ENCODE peak calls at places on chromosomes 7 and 10, in four cellular contexts. One of them, this sample, is unnamed.
A peak's percentile ranks its signal among the peaks of the same experiment; 100 is the strongest.

GRCh38 chr10:78288716-78289115 is 255.1 kb downstream of the RPS24 start:
- DNase-seq in Caki2: no peak
- DNase-seq in ecto neural progenitor cell: no peak
- DNase-seq in neural crest cell: no peak
- DNase-seq in this sample: no peak

GRCh38 chr7:106022193-106022821 is 59.2 kb downstream of the CDHR3 start:
- DNase-seq in Caki2: no peak
- DNase-seq in ecto neural progenitor cell: no peak
- DNase-seq in neural crest cell: no peak
- DNase-seq in this sample: no peak

GRCh38 chr10:58086144-58086762 is 181.4 kb downstream of the IPMK start:
- DNase-seq in Caki2: no peak
- DNase-seq in ecto neural progenitor cell: no peak
- DNase-seq in neural crest cell: no peak
- DNase-seq in this sample: no peak

GRCh38 chr7:1025747-1026581 is 18.4 kb upstream of the GPR146 start:
- DNase-seq in Caki2: no peak
- DNase-seq in ecto neural progenitor cell: no peak
- DNase-seq in neural crest cell: no peak
- DNase-seq in this sample: no peak

GRCh38 chr7:136741941-136742340 is 126.5 kb upstream of the CHRM2 start:
- DNase-seq in Caki2: no peak
- DNase-seq in ecto neural progenitor cell: no peak
- DNase-seq in neural crest cell: no peak
- DNase-seq in this sample: no peak

GRCh38 chr7:27901028-27901760 is 161.2 kb downstream of the TAX1BP1 start:
- DNase-seq in Caki2: no peak
- DNase-seq in ecto neural progenitor cell: no peak
- DNase-seq in neural crest cell: no peak
- DNase-seq in this sample: no peak

GRCh38 chr10:45386657-45387056 is 12.6 kb downstream of the ALOX5 start:
- DNase-seq in Caki2: no peak
- DNase-seq in ecto neural progenitor cell: no peak
- DNase-seq in neural crest cell: no peak
- DNase-seq in this sample: no peak

GRCh38 chr10:30581779-30582380 is 47.7 kb downstream of the LYZL2 start:
- DNase-seq in Caki2: peak; percentile 29
- DNase-seq in ecto neural progenitor cell: no peak
- DNase-seq in neural crest cell: peak; percentile 35
- DNase-seq in this sample: peak; percentile 39

GRCh38 chr7:79298145-79298760 is 155.2 kb downstream of the MAGI2 start:
- DNase-seq in Caki2: no peak
- DNase-seq in ecto neural progenitor cell: no peak
- DNase-seq in neural crest cell: peak; percentile 28
- DNase-seq in this sample: peak; percentile 22

GRCh38 chr10:85402541-85402940 is 964.1 kb downstream of the GRID1 start:
- DNase-seq in Caki2: no peak
- DNase-seq in ecto neural progenitor cell: no peak
- DNase-seq in neural crest cell: no peak
- DNase-seq in this sample: no peak

GRCh38 chr7:64636386-64636785 is 29.5 kb upstream of the ZNF107 start:
- DNase-seq in Caki2: no peak
- DNase-seq in ecto neural progenitor cell: no peak
- DNase-seq in neural crest cell: no peak
- DNase-seq in this sample: no peak

GRCh38 chr7:82745117-82745516 is 301.5 kb upstream of the CACNA2D1 start:
- DNase-seq in Caki2: no peak
- DNase-seq in ecto neural progenitor cell: no peak
- DNase-seq in neural crest cell: no peak
- DNase-seq in this sample: peak; percentile 8

GRCh38 chr7:101945034-101945758 is 127.8 kb downstream of the CUX1 start:
- DNase-seq in Caki2: no peak
- DNase-seq in ecto neural progenitor cell: no peak
- DNase-seq in neural crest cell: no peak
- DNase-seq in this sample: no peak

GRCh38 chr10:49184642-49185111 is 3.5 kb downstream of the TMEM273 start:
- DNase-seq in Caki2: no peak
- DNase-seq in ecto neural progenitor cell: peak; percentile 22
- DNase-seq in neural crest cell: no peak
- DNase-seq in this sample: no peak

GRCh38 chr7:98303906-98304305 is 22.4 kb downstream of the BRI3 start:
- DNase-seq in Caki2: no peak
- DNase-seq in ecto neural progenitor cell: no peak
- DNase-seq in neural crest cell: no peak
- DNase-seq in this sample: no peak

GRCh38 chr7:85806321-85806720 is 619.5 kb upstream of the SEMA3D start:
- DNase-seq in Caki2: no peak
- DNase-seq in ecto neural progenitor cell: no peak
- DNase-seq in neural crest cell: no peak
- DNase-seq in this sample: no peak

GRCh38 chr7:142833174-142834027 is 21.5 kb upstream of the EPHB6 start:
- DNase-seq in Caki2: peak; percentile 40
- DNase-seq in ecto neural progenitor cell: no peak
- DNase-seq in neural crest cell: no peak
- DNase-seq in this sample: no peak

GRCh38 chr10:122463466-122464157 is 2.3 kb downstream of the HTRA1 start:
- DNase-seq in Caki2: no peak
- DNase-seq in ecto neural progenitor cell: no peak
- DNase-seq in neural crest cell: no peak
- DNase-seq in this sample: no peak

GRCh38 chr7:1858435-1859265 is 188.6 kb downstream of the ELFN1 start:
- DNase-seq in Caki2: no peak
- DNase-seq in ecto neural progenitor cell: no peak
- DNase-seq in neural crest cell: no peak
- DNase-seq in this sample: peak; percentile 4

GRCh38 chr10:3763035-3763456 is 22.0 kb downstream of the KLF6 start:
- DNase-seq in Caki2: peak; percentile 69
- DNase-seq in ecto neural progenitor cell: no peak
- DNase-seq in neural crest cell: no peak
- DNase-seq in this sample: no peak

GRCh38 chr7:96187735-96188622 is 133.9 kb downstream of the SLC25A13 start:
- DNase-seq in Caki2: no peak
- DNase-seq in ecto neural progenitor cell: no peak
- DNase-seq in neural crest cell: no peak
- DNase-seq in this sample: no peak

GRCh38 chr7:98081351-98081750 is 25.3 kb upstream of the LMTK2 start:
- DNase-seq in Caki2: no peak
- DNase-seq in ecto neural progenitor cell: no peak
- DNase-seq in neural crest cell: no peak
- DNase-seq in this sample: no peak